ENCODE peak calls at places on chromosome 11, in ten cellular contexts. One of them, this sample, is unnamed.

GRCh38 chr11:63639195-63639832 is 25.1 kb upstream of the PLAAT3 start:
- DNase-seq in tibial nerve: no peak
- DNase-seq in HepG2: no peak
- DNase-seq in ovary: no peak
- DNase-seq in A549: peak; percentile 26
- DNase-seq in esophagus muscularis mucosa: no peak
- DNase-seq in K562: no peak
- DNase-seq in stomach: no peak
- DNase-seq in H1: no peak
- DNase-seq in transverse colon: no peak
- DNase-seq in this sample: no peak

GRCh38 chr11:70628881-70629844 is 230.8 kb downstream of the CTTN start:
- DNase-seq in tibial nerve: peak; percentile 26
- DNase-seq in HepG2: no peak
- DNase-seq in ovary: no peak
- DNase-seq in A549: no peak
- DNase-seq in esophagus muscularis mucosa: no peak
- DNase-seq in K562: peak; percentile 29
- DNase-seq in stomach: peak; percentile 51
- DNase-seq in H1: no peak
- DNase-seq in transverse colon: peak; percentile 64
- DNase-seq in this sample: no peak

GRCh38 chr11:93169950-93170561 is 27.7 kb downstream of the SLC36A4 start:
- DNase-seq in tibial nerve: no peak
- DNase-seq in HepG2: peak; percentile 24
- DNase-seq in ovary: no peak
- DNase-seq in A549: peak; percentile 37
- DNase-seq in esophagus muscularis mucosa: no peak
- DNase-seq in K562: no peak
- DNase-seq in stomach: no peak
- DNase-seq in H1: no peak
- DNase-seq in transverse colon: no peak
- DNase-seq in this sample: no peak

GRCh38 chr11:36264011-36264410 is 25.2 kb downstream of the COMMD9 start:
- DNase-seq in tibial nerve: no peak
- DNase-seq in HepG2: no peak
- DNase-seq in ovary: no peak
- DNase-seq in A549: no peak
- DNase-seq in esophagus muscularis mucosa: no peak
- DNase-seq in K562: no peak
- DNase-seq in stomach: no peak
- DNase-seq in H1: no peak
- DNase-seq in transverse colon: no peak
- DNase-seq in this sample: no peak

GRCh38 chr11:18408558-18409242 is 3.4 kb upstream of the LDHC start:
- DNase-seq in tibial nerve: no peak
- DNase-seq in HepG2: no peak
- DNase-seq in ovary: no peak
- DNase-seq in A549: peak; percentile 32
- DNase-seq in esophagus muscularis mucosa: no peak
- DNase-seq in K562: no peak
- DNase-seq in stomach: no peak
- DNase-seq in H1: no peak
- DNase-seq in transverse colon: no peak
- DNase-seq in this sample: no peak

GRCh38 chr11:1758611-1759150 is 5.0 kb downstream of the CTSD start:
- DNase-seq in tibial nerve: no peak
- DNase-seq in HepG2: no peak
- DNase-seq in ovary: no peak
- DNase-seq in A549: no peak
- DNase-seq in esophagus muscularis mucosa: no peak
- DNase-seq in K562: no peak
- DNase-seq in stomach: no peak
- DNase-seq in H1: no peak
- DNase-seq in transverse colon: no peak
- DNase-seq in this sample: no peak

GRCh38 chr11:14537134-14537599 is 17.0 kb upstream of the PSMA1 start:
- DNase-seq in tibial nerve: no peak
- DNase-seq in HepG2: peak; percentile 20
- DNase-seq in ovary: no peak
- DNase-seq in A549: peak; percentile 44
- DNase-seq in esophagus muscularis mucosa: no peak
- DNase-seq in K562: peak; percentile 64
- DNase-seq in stomach: no peak
- DNase-seq in H1: no peak
- DNase-seq in transverse colon: peak; percentile 32
- DNase-seq in this sample: no peak

GRCh38 chr11:85299247-85299646 is 327.9 kb downstream of the DLG2 start:
- DNase-seq in tibial nerve: no peak
- DNase-seq in HepG2: no peak
- DNase-seq in ovary: no peak
- DNase-seq in A549: peak; percentile 75
- DNase-seq in esophagus muscularis mucosa: no peak
- DNase-seq in K562: no peak
- DNase-seq in stomach: no peak
- DNase-seq in H1: no peak
- DNase-seq in transverse colon: no peak
- DNase-seq in this sample: no peak

GRCh38 chr11:118437046-118437735 is 899 bp downstream of the KMT2A start:
- DNase-seq in tibial nerve: no peak
- DNase-seq in HepG2: peak; percentile 10
- DNase-seq in ovary: peak; percentile 66
- DNase-seq in A549: peak; percentile 28
- DNase-seq in esophagus muscularis mucosa: no peak
- DNase-seq in K562: peak; percentile 94
- DNase-seq in stomach: no peak
- DNase-seq in H1: no peak
- DNase-seq in transverse colon: peak; percentile 47
- DNase-seq in this sample: peak; percentile 80

DNA sequence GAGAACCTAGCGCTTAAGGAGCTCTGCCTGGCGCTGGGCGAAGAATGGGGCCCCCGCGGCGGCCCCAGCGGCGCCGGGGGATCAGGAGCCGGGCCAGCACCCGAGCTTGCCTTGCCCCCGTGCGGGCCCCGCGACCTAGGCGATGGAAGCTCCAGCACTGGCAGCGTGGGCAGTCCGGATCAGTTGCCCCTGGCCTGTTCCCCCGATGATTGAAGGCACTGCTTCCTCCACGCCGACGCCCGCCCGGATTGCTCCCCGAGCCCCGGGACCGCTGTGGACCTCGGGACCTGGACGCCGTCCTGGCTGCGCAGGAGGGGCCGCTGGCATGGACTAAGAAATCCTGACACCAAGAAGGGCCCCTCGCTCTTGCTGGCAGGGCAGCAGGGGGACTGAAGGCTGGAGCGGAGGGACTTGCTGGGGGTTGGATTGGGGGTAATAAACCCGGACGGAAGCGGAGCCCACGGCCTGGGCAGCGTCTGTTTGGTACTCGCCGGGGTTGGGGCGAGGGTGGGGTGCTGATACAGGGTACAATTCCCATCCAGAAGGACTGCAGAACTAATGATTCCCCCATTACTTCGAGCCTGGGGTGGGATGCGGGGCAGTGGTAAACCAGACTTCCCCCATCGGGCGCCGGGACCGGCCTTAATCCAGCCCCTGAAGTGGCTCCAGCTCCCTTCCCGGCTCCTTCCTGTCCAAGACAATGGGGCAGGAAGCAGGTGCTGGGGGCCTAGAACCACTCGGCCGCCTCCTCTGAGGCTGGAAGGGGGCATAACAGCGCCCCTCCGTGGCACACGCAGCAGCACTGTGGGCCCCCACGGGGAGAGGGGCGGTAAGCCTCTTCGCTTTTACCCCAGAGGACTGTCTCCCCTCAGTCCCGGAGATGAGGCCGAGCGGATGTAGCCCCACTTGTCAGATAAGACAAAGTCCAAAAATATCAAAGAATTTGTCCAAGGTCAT is 985 bp downstream of the CCDC85B start:
- DNase-seq in tibial nerve: no peak
- DNase-seq in HepG2: peak; percentile 78
- DNase-seq in ovary: peak; percentile 55
- DNase-seq in A549: peak; percentile 52
- DNase-seq in esophagus muscularis mucosa: no peak
- DNase-seq in K562: peak; percentile 73
- DNase-seq in stomach: no peak
- DNase-seq in H1: no peak
- DNase-seq in transverse colon: no peak
- DNase-seq in this sample: peak; percentile 81
- TF ChIP-seq CTCF in tibial nerve: no peak
- TF ChIP-seq CTCF in HepG2: peak; percentile 88
- TF ChIP-seq CTCF in ovary: no peak
- TF ChIP-seq CTCF in A549: peak; percentile 33
- TF ChIP-seq CTCF in esophagus muscularis mucosa: peak; percentile 38
- TF ChIP-seq CTCF in K562: peak; percentile 56
- TF ChIP-seq CTCF in stomach: no peak
- TF ChIP-seq CTCF in H1: peak; percentile 52
- TF ChIP-seq CTCF in transverse colon: no peak
- TF ChIP-seq CTCF in this sample: no peak

DNA sequence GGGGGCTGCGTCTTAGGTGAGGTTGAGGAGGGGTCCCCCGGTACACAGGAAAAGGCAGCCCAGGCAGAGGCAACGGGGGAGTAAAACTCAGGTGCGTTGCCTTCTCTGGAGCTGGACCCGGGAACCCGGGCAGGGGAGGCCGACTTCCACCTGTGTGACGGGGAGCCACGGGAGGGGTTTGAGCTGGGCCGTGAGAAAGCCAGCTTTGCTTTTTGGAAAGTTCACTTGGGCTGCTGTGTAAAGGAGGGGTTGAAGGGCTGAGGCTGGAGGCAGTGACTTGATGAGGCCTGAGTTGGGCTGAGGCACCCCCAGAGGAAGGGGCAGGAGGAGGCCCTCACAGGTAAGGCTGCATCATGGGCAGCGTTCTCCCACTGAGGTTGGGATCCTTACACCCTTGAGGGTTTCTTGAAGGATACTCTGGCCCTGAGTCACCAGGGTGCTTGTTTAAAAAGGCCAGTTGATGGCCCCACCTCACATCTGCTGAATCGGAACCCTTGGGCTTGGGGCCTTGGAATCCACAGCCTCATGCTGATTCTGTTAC is 47.2 kb downstream of the CHRDL2 start:
- DNase-seq in tibial nerve: no peak
- DNase-seq in HepG2: no peak
- DNase-seq in ovary: no peak
- DNase-seq in A549: no peak
- DNase-seq in esophagus muscularis mucosa: no peak
- DNase-seq in K562: no peak
- DNase-seq in stomach: no peak
- DNase-seq in H1: no peak
- DNase-seq in transverse colon: no peak
- DNase-seq in this sample: peak; percentile 65
- H3K4me3 ChIP-seq in tibial nerve: peak overlapping the region; percentile 41
- H3K4me3 ChIP-seq in HepG2: no peak overlapping the region
- H3K4me3 ChIP-seq in ovary: no peak overlapping the region
- H3K4me3 ChIP-seq in A549: no peak overlapping the region
- H3K4me3 ChIP-seq in esophagus muscularis mucosa: peak overlapping the region; percentile 66
- H3K4me3 ChIP-seq in K562: no peak overlapping the region
- H3K4me3 ChIP-seq in stomach: peak overlapping the region; percentile 49
- H3K4me3 ChIP-seq in H1: peak overlapping the region; percentile 41
- H3K4me3 ChIP-seq in transverse colon: no peak overlapping the region
- H3K4me3 ChIP-seq in this sample: peak overlapping the region; percentile 48

GRCh38 chr11:113404859-113405430 is 17.4 kb downstream of the ANKK1 start:
- DNase-seq in tibial nerve: no peak
- DNase-seq in HepG2: no peak
- DNase-seq in ovary: no peak
- DNase-seq in A549: no peak
- DNase-seq in esophagus muscularis mucosa: no peak
- DNase-seq in K562: no peak
- DNase-seq in stomach: no peak
- DNase-seq in H1: no peak
- DNase-seq in transverse colon: no peak
- DNase-seq in this sample: peak; percentile 57

GRCh38 chr11:113397821-113398220 is 10.2 kb downstream of the ANKK1 start:
- DNase-seq in tibial nerve: no peak
- DNase-seq in HepG2: no peak
- DNase-seq in ovary: no peak
- DNase-seq in A549: no peak
- DNase-seq in esophagus muscularis mucosa: no peak
- DNase-seq in K562: no peak
- DNase-seq in stomach: no peak
- DNase-seq in H1: no peak
- DNase-seq in transverse colon: no peak
- DNase-seq in this sample: no peak

GRCh38 chr11:113398669-113399430 is 11.3 kb downstream of the ANKK1 start:
- DNase-seq in tibial nerve: no peak
- DNase-seq in HepG2: no peak
- DNase-seq in ovary: no peak
- DNase-seq in A549: no peak
- DNase-seq in esophagus muscularis mucosa: no peak
- DNase-seq in K562: no peak
- DNase-seq in stomach: no peak
- DNase-seq in H1: no peak
- DNase-seq in transverse colon: no peak
- DNase-seq in this sample: no peak

GRCh38 chr11:113400631-113401230 is 13.2 kb downstream of the ANKK1 start:
- DNase-seq in tibial nerve: no peak
- DNase-seq in HepG2: no peak
- DNase-seq in ovary: no peak
- DNase-seq in A549: no peak
- DNase-seq in esophagus muscularis mucosa: no peak
- DNase-seq in K562: no peak
- DNase-seq in stomach: no peak
- DNase-seq in H1: no peak
- DNase-seq in transverse colon: no peak
- DNase-seq in this sample: no peak

DNA sequence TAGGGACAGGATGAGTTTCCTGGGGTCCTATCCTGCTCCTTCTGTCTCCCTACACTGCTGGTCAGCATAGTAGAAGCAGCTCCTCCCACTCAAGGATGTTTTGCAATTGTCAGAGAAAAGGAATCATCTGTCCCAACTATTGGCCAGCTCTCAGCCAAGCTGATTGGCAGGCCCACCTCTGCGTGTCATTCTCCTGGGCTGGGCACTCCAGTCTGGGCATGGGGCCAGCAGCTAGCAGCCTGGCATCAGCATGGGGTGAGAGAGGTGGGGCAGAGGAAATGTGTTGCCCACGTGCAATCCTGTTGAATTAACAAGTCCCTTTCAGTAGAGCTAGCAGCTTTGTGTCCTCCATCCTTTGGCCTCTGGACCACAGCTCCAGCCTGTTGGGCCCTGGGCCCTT is 14.1 kb downstream of the ANKK1 start:
- DNase-seq in tibial nerve: no peak
- DNase-seq in HepG2: no peak
- DNase-seq in ovary: no peak
- DNase-seq in A549: peak; percentile 51
- DNase-seq in esophagus muscularis mucosa: no peak
- DNase-seq in K562: no peak
- DNase-seq in stomach: peak; percentile 72
- DNase-seq in H1: no peak
- DNase-seq in transverse colon: peak; percentile 70
- DNase-seq in this sample: no peak
- TF ChIP-seq EP300 in tibial nerve: no peak
- TF ChIP-seq EP300 in HepG2: no peak
- TF ChIP-seq EP300 in ovary: no peak
- TF ChIP-seq EP300 in A549: no peak
- TF ChIP-seq EP300 in esophagus muscularis mucosa: no peak
- TF ChIP-seq EP300 in K562: no peak
- TF ChIP-seq EP300 in stomach: no peak
- TF ChIP-seq EP300 in H1: no peak
- TF ChIP-seq EP300 in transverse colon: no peak
- TF ChIP-seq EP300 in this sample: no peak

GRCh38 chr11:42631223-42631843 is 680.5 kb upstream of the API5 start:
- DNase-seq in tibial nerve: no peak
- DNase-seq in HepG2: peak; percentile 12
- DNase-seq in ovary: no peak
- DNase-seq in A549: peak; percentile 21
- DNase-seq in esophagus muscularis mucosa: no peak
- DNase-seq in K562: no peak
- DNase-seq in stomach: no peak
- DNase-seq in H1: no peak
- DNase-seq in transverse colon: no peak
- DNase-seq in this sample: no peak
- TF ChIP-seq CTCF in tibial nerve: peak; percentile 41
- TF ChIP-seq CTCF in HepG2: peak; percentile 22
- TF ChIP-seq CTCF in ovary: no peak
- TF ChIP-seq CTCF in A549: no peak
- TF ChIP-seq CTCF in esophagus muscularis mucosa: no peak
- TF ChIP-seq CTCF in K562: no peak
- TF ChIP-seq CTCF in stomach: no peak
- TF ChIP-seq CTCF in H1: peak; percentile 54
- TF ChIP-seq CTCF in transverse colon: no peak
- TF ChIP-seq CTCF in this sample: no peak

This sample was measured in sigmoid colon.